ENCODE peak calls at places on chromosome 7, in nine cellular contexts. N is neuronal stem cell, B is keratinocyte, O is astrocyte, J is body of pancreas, W is GM12878, H is IMR-90, I is ovary, Z is pancreas. M is an unnamed sample. For H3K27me3, the result is how much of the 10 kb centered on the place peaks cover.

GRCh38 chr7:2645274-2645868 is 13.6 kb downstream of the TTYH3 start:
- DNase-seq in N (no peak), B (no peak), W (no peak), O (no peak), J (no peak), Z (no peak), I (no peak), H (no peak), M (no peak)

GRCh38 chr7:20107582-20107981 is 109.6 kb downstream of the MACC1 start:
- DNase-seq in W (no peak), J (no peak), O (no peak), H (no peak), N (no peak), Z (no peak), B (no peak), I (no peak), M (no peak)

GRCh38 chr7:145082366-145083240 is 246.8 kb upstream of the TPK1 start:
- DNase-seq in B (no peak), Z (no peak), H (no peak), N (no peak), W (no peak), O (no peak), J (no peak), I (no peak), M (no peak)

GRCh38 chr7:114102131-114102530 is 183.3 kb upstream of the PPP1R3A start:
- DNase-seq in W (no peak), H (no peak), I (no peak), Z (no peak), B (no peak), O (no peak), N (no peak), J (no peak), M (no peak)

GRCh38 chr7:127799535-127800305 is 147.7 kb downstream of the SND1 start:
- DNase-seq in W (no peak), Z (no peak), B (no peak), O (no peak), I (no peak), N (no peak), J (no peak), H (no peak), M (no peak)

GRCh38 chr7:73359746-73360375 is 31.9 kb downstream of the FKBP6 start:
- DNase-seq in J (no peak), I (no peak), B (no peak), Z (no peak), W (no peak), N (no peak), O (no peak), H (no peak), M (no peak)

GRCh38 chr7:2104716-2105115 is 128.0 kb downstream of the MAD1L1 start:
- DNase-seq in W (no peak), I (peak), H (no peak), Z (no peak), N (no peak), J (no peak), B (no peak), O (no peak), M (no peak)

GRCh38 chr7:51274001-51274400 is 42.6 kb downstream of the COBL start:
- DNase-seq in Z (no peak), I (no peak), O (no peak), W (no peak), B (no peak), H (no peak), N (no peak), J (no peak), M (no peak)

GRCh38 chr7:85025312-85025756 is 161.5 kb downstream of the SEMA3D start:
- DNase-seq in Z (peak), J (peak), W (no peak), I (no peak), O (peak), N (no peak), B (no peak), H (no peak), M (no peak)

GRCh38 chr7:151442776-151443496 is 3.0 kb upstream of the CRYGN start:
- DNase-seq in N (no peak), W (no peak), O (no peak), Z (no peak), J (no peak), B (no peak), I (no peak), H (no peak), M (no peak)

GRCh38 chr7:73832806-73833205 is 2.0 kb downstream of the CLDN4 start:
- DNase-seq in B (no peak), W (no peak), J (no peak), N (no peak), H (no peak), Z (no peak), I (no peak), O (no peak), M (no peak)

GRCh38 chr7:52362521-52362920 is 672.9 kb upstream of the POM121L12 start:
- DNase-seq in B (no peak), I (no peak), W (no peak), H (no peak), O (no peak), N (no peak), J (no peak), Z (no peak), M (no peak)

GRCh38 chr7:25995893-25996529 is 156.0 kb upstream of the NFE2L3 start:
- DNase-seq in I (no peak), N (no peak), H (no peak), O (no peak), J (peak), B (no peak), Z (peak), W (no peak), M (no peak)

GRCh38 chr7:111836592-111836991 is 274.3 kb upstream of the IMMP2L start:
- DNase-seq in B (no peak), H (no peak), Z (no peak), I (no peak), O (no peak), N (no peak), W (no peak), J (no peak), M (no peak)

GRCh38 chr7:28957822-28958234 is 302 bp downstream of the TRIL start:
- DNase-seq in Z (peak), J (no peak), B (no peak), O (no peak), H (no peak), I (peak), N (no peak), W (no peak), M (no peak)

GRCh38 chr7:28957064-28957821 is 887 bp downstream of the TRIL start:
- DNase-seq in H (no peak), B (no peak), Z (no peak), O (no peak), I (peak), J (no peak), W (no peak), N (peak), M (no peak)

GRCh38 chr7:28956608-28957063 is 1.5 kb downstream of the TRIL start:
- DNase-seq in Z (peak), O (peak), W (no peak), B (no peak), N (peak), I (peak), H (peak), J (peak), M (peak)

GRCh38 chr7:28958946-28959417 is 852 bp upstream of the TRIL start:
- DNase-seq in H (no peak), O (no peak), N (no peak), B (no peak), W (no peak), I (no peak), Z (no peak), J (no peak), M (no peak)

GRCh38 chr7:28958235-28958945 is at the start of gene TRIL:
- DNase-seq in Z (peak), H (peak), I (peak), N (peak), J (peak), B (no peak), O (peak), W (no peak), M (no peak)
- H3K27me3 ChIP-seq in Z (under half), H (half or more), I (under half), N (under half), J (under half), B (under half), O (under half), W (under half), M (under half)

GRCh38 chr7:37312608-37313007 is 136.1 kb downstream of the ELMO1 start:
- DNase-seq in O (no peak), W (no peak), N (no peak), B (no peak), Z (no peak), H (no peak), I (no peak), J (no peak), M (no peak)

GRCh38 chr7:37304926-37305325 is 143.7 kb downstream of the ELMO1 start:
- DNase-seq in J (no peak), B (no peak), N (no peak), H (no peak), I (no peak), Z (no peak), W (no peak), O (no peak), M (no peak)

GRCh38 chr7:37315752-37316711 is 132.6 kb downstream of the ELMO1 start:
- DNase-seq in J (no peak), I (no peak), W (no peak), B (no peak), H (no peak), Z (no peak), N (no peak), O (no peak), M (no peak)

GRCh38 chr7:37311282-37311868 is 137.3 kb downstream of the ELMO1 start:
- DNase-seq in B (no peak), W (no peak), O (peak), J (no peak), N (no peak), H (peak), I (no peak), Z (no peak), M (peak)

GRCh38 chr7:37310322-37311080 is 138.2 kb downstream of the ELMO1 start:
- DNase-seq in I (no peak), Z (no peak), H (no peak), B (no peak), W (no peak), O (no peak), J (no peak), N (no peak), M (no peak)
- H3K4me3 ChIP-seq in I (no peak), Z (no peak), H (no peak), B (no peak), W (no peak), O (no peak), J (no peak), N (no peak), M (no peak)

GRCh38 chr7:159013181-159013690 is 131.4 kb downstream of the VIPR2 start:
- DNase-seq in I (peak), J (peak), N (no peak), H (no peak), W (no peak), O (no peak), Z (peak), B (no peak), M (no peak)

GRCh38 chr7:159015081-159015893 is 129.4 kb downstream of the VIPR2 start:
- DNase-seq in O (no peak), N (no peak), J (no peak), H (no peak), Z (no peak), I (peak), B (no peak), W (no peak), M (no peak)

GRCh38 chr7:159013825-159014289 is 130.8 kb downstream of the VIPR2 start:
- DNase-seq in N (no peak), I (peak), B (no peak), W (no peak), O (no peak), Z (no peak), H (no peak), J (no peak), M (no peak)

GRCh38 chr7:159015894-159016410 is 128.7 kb downstream of the VIPR2 start:
- DNase-seq in I (no peak), Z (no peak), J (no peak), H (no peak), W (no peak), N (no peak), B (no peak), O (no peak), M (no peak)

DNA sequence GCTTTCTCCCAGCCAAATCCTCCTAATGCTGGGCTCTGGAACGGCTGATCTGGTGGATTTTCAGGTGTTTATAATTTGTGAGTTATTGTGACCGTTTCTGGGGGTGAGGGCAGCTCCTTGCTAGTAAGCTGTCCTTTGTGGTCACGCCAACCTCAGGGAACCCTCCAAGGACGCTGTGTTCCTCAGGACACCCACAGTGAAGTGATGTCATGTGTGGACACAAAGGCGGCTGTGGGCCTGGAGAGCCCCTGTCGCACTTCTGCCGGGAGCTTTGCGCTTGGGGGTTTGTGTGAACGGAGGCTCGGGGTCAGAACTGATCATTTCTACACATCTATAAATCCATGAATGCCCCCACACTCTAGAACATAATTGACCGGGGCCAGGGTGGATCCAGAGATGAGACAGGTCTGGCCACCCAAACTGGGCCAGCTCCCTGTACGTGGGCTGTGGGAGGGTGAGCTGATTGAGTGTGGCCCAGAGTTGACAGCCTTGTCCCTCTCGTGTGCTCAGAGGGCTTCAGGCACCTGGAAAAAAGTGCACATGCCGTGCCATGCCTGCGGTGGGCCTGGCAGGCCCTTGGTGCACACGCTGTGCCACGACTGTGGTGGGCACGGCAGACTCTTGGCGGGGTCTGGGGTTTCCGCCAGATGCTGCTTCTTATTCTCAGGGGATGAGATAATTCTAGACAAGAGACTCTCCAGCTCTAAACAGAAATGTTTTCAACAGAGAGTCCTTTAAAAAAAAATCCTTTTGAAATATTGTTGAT is 130.2 kb downstream of the VIPR2 start:
- DNase-seq in J (no peak), H (no peak), Z (no peak), B (no peak), O (no peak), I (peak), N (no peak), W (no peak), M (no peak)
- H3K27me3 ChIP-seq in J (under half), H (under half), Z (under half), B (under half), O (under half), I (under half), N (under half), W (under half), M (under half)

GRCh38 chr7:97117372-97118188 is at the start of gene SDHAF3:
- DNase-seq in I (peak), O (peak), W (peak), H (peak), J (peak), B (peak), N (peak), Z (peak), M (peak)

GRCh38 chr7:97119747-97120146 is 2.2 kb downstream of the SDHAF3 start:
- DNase-seq in W (no peak), O (no peak), H (no peak), J (no peak), Z (no peak), B (no peak), I (no peak), N (no peak), M (no peak)

GRCh38 chr7:97118306-97118917 is 914 bp downstream of the SDHAF3 start:
- DNase-seq in O (no peak), W (no peak), Z (no peak), B (no peak), N (no peak), I (no peak), J (no peak), H (no peak), M (no peak)

GRCh38 chr7:97117035-97117371 is 495 bp upstream of the SDHAF3 start:
- DNase-seq in N (no peak), H (no peak), Z (no peak), O (no peak), W (no peak), J (no peak), B (no peak), I (no peak), M (no peak)

GRCh38 chr7:97116308-97116707 is 1.2 kb upstream of the SDHAF3 start:
- DNase-seq in N (no peak), W (no peak), I (no peak), Z (no peak), O (no peak), H (no peak), B (no peak), J (no peak), M (no peak)
- H3K4me3 ChIP-seq in N (no peak), W (no peak), I (no peak), Z (no peak), O (no peak), H (no peak), B (no peak), J (no peak), M (no peak)

GRCh38 chr7:155405399-155406318 is 52.3 kb upstream of the EN2 start:
- DNase-seq in J (peak), O (no peak), W (no peak), I (no peak), Z (no peak), B (no peak), N (no peak), H (no peak), M (no peak)
- H3K27me3 ChIP-seq in J (under half), O (under half), W (under half), I (under half), Z (under half), B (half or more), N (half or more), H (under half), M (under half)

GRCh38 chr7:7757576-7757975 is 39.2 kb upstream of the RPA3 start:
- DNase-seq in J (no peak), Z (no peak), O (no peak), H (no peak), N (no peak), B (no peak), W (no peak), I (no peak), M (no peak)

GRCh38 chr7:7764515-7765138 is 46.2 kb upstream of the RPA3 start:
- DNase-seq in B (no peak), I (no peak), N (no peak), O (no peak), J (no peak), Z (no peak), H (no peak), W (no peak), M (no peak)

GRCh38 chr7:7765422-7765821 is 47.0 kb upstream of the RPA3 start:
- DNase-seq in O (no peak), J (no peak), I (no peak), H (no peak), B (no peak), Z (no peak), N (no peak), W (no peak), M (no peak)

GRCh38 chr7:7761974-7762769 is 43.8 kb upstream of the RPA3 start:
- DNase-seq in B (peak), W (no peak), N (no peak), J (no peak), Z (no peak), O (peak), H (peak), I (no peak), M (no peak)

DNA sequence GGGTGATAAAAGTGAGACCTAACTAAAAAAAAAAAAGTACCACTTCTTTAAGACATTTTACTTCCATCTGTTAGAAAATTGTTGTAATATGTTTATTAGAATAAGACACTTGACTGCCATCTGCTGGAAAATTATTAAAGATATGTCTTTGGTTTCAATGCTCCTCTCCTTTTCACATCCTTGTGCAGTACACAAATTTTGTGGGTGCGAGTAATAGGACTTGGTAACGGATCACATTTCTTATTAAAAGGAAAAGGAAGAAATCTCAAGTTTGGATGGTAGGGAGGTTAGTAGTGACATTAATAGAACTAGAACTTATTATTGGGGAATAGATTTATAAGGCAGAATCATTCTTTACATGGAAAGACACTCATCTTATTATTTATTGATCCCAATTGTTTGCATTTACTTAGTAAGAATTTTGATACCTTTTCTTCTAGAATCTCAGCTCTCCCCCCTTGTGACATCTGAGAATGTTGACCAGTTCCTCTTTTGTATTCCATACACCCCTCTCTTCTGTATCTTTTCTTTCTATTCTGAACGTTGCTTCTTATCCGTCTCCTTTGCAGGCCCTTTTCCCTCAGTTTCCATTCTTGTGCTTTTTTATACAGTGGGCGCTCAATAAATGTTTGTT is 43.0 kb upstream of the RPA3 start:
- DNase-seq in Z (no peak), H (peak), B (no peak), W (no peak), N (no peak), J (no peak), O (peak), I (no peak), M (no peak)
- H3K4me3 ChIP-seq in Z (no peak), H (no peak), B (peak), W (peak), N (no peak), J (no peak), O (peak), I (no peak), M (no peak)

GRCh38 chr7:155808551-155809331 is 3.5 kb downstream of the SHH start:
- DNase-seq in B (no peak), Z (no peak), N (no peak), H (no peak), I (no peak), J (peak), O (no peak), W (no peak), M (no peak)
- H3K27me3 ChIP-seq in B (half or more), Z (under half), N (half or more), H (half or more), I (under half), J (under half), O (half or more), W (under half), M (under half)

GRCh38 chr7:47326220-47326619 is 255.7 kb downstream of the TNS3 start:
- DNase-seq in O (peak), B (peak), I (no peak), N (no peak), W (no peak), J (no peak), H (peak), Z (no peak), M (peak)
- H3K4me3 ChIP-seq in O (peak), B (no peak), I (no peak), N (no peak), W (no peak), J (no peak), H (no peak), Z (no peak), M (no peak)

GRCh38 chr7:100781255-100781654 is 46.1 kb downstream of the EPHB4 start:
- DNase-seq in J (no peak), I (no peak), B (no peak), O (no peak), H (no peak), W (no peak), N (no peak), Z (no peak), M (no peak)

GRCh38 chr7:100779359-100779758 is 46.0 kb downstream of the ZAN start:
- DNase-seq in N (no peak), H (no peak), W (no peak), B (no peak), I (no peak), Z (no peak), J (no peak), O (no peak), M (no peak)

GRCh38 chr7:100783804-100784203 is 43.5 kb downstream of the EPHB4 start:
- DNase-seq in I (no peak), J (no peak), B (no peak), N (no peak), H (no peak), O (no peak), Z (no peak), W (no peak), M (no peak)

GRCh38 chr7:100773491-100773890 is 40.1 kb downstream of the ZAN start:
- DNase-seq in Z (no peak), N (no peak), H (no peak), I (no peak), J (no peak), B (no peak), O (no peak), W (no peak), M (no peak)

DNA sequence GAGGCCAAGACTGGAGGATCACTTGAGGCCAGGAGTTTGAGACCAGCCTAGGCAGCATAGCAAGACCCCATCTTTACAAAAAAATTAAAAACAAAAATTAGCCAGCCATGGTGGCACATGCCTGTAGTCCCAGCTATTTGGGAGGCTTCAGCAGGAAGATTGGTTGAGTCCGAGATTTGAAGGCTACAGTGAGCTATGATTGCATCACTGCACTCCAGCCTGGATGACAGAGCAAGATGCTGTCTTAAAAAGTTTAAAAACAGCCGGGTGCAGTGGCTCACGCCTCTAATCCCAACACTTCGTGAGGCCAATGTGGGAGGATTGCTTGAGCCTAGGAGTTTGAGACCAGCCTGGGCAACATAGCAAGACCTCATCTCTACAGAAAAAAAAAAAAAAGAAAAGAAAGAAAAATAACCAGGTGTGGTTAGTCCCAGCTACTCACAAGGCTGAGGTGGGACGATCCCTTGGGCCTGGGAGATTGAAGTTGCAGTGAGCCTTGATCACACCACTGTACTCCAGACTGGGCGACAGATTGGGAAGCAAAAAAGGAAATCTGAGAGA is 44.7 kb downstream of the ZAN start:
- DNase-seq in B (no peak), N (no peak), Z (no peak), J (no peak), I (no peak), O (no peak), H (no peak), W (no peak), M (no peak)
- H3K27me3 ChIP-seq in B (under half), N (under half), Z (under half), J (under half), I (under half), O (under half), H (under half), W (under half), M (under half)

M was measured in kidney epithelial cell.